ENCODE peak calls at places on chromosomes 6 and 20, in five cellular contexts. D, A, W, F and G are unnamed samples.

GRCh38 chr6:156778615-156779205 is 1.5 kb downstream of the ARID1B start:
- DNase-seq in D (no peak), A (no peak), W (peak), F (peak), G (no peak)

GRCh38 chr6:143677891-143678737 is at the start of gene PHACTR2:
- DNase-seq in D (peak), A (no peak), W (peak), F (peak), G (no peak)

GRCh38 chr6:149147939-149148718 is 169.4 kb upstream of the TAB2 start:
- DNase-seq in D (no peak), A (no peak), W (no peak), F (no peak), G (no peak)

GRCh38 chr20:54068966-54069365 is 1.4 kb downstream of the BCAS1 start:
- DNase-seq in D (no peak), A (no peak), W (no peak), F (no peak), G (no peak)

GRCh38 chr6:43293698-43294097 is 4.4 kb upstream of the SLC22A7 start:
- DNase-seq in D (no peak), A (no peak), W (no peak), F (no peak), G (no peak)

GRCh38 chr6:37653229-37653628 is 44.5 kb downstream of the MDGA1 start:
- DNase-seq in D (no peak), A (no peak), W (no peak), F (no peak), G (no peak)

GRCh38 chr6:167090171-167090570 is 32.7 kb upstream of the CCR6 start:
- DNase-seq in D (no peak), A (no peak), W (no peak), F (peak), G (no peak)

GRCh38 chr6:92756912-92757311 is 662.4 kb downstream of the EPHA7 start:
- DNase-seq in D (no peak), A (no peak), W (no peak), F (no peak), G (no peak)

GRCh38 chr6:25971187-25971811 is 8.7 kb downstream of the TRIM38 start:
- DNase-seq in D (peak), A (peak), W (no peak), F (no peak), G (peak)

GRCh38 chr20:40728470-40728869 is 39.4 kb upstream of the MAFB start:
- DNase-seq in D (no peak), A (no peak), W (no peak), F (no peak), G (no peak)